ENCODE peak calls at places on chromosomes 3 and 15, in nine cellular contexts. M is OCI-LY7, R is RWPE1, W is epithelial cell of esophagus, L is kidney, I is endothelial cell, Z is foreskin fibroblast, G is HFFc6, Y is tibial nerve. X is an unnamed sample.

GRCh38 chr15:70539912-70540520 is 223.3 kb downstream of the UACA start:
- DNase-seq in M (no peak), R (no peak), W (no peak), L (no peak), I (no peak), Z (no peak), G (no peak), Y (no peak), X (no peak)

GRCh38 chr15:96392380-96393208 is 62.1 kb downstream of the NR2F2 start:
- DNase-seq in M (no peak), R (no peak), W (no peak), L (no peak), I (no peak), Z (no peak), G (no peak), Y (no peak), X (no peak)

GRCh38 chr3:107063351-107063750 is 313.9 kb upstream of the CCDC54 start:
- DNase-seq in M (no peak), R (no peak), W (no peak), L (no peak), I (no peak), Z (peak), G (no peak), Y (no peak), X (peak)

GRCh38 chr3:187062526-187063177 is 76.6 kb downstream of the RPL39L start:
- DNase-seq in M (no peak), R (peak), W (peak), L (no peak), I (no peak), Z (peak), G (peak), Y (no peak), X (peak)

GRCh38 chr15:60797444-60798040 is 318.6 kb upstream of the ICE2 start:
- DNase-seq in M (no peak), R (no peak), W (no peak), L (no peak), I (no peak), Z (no peak), G (no peak), Y (no peak), X (peak)

GRCh38 chr3:128867200-128868125 is 12.0 kb upstream of the ACAD9 start:
- DNase-seq in M (no peak), R (no peak), W (peak), L (no peak), I (no peak), Z (peak), G (no peak), Y (no peak), X (no peak)

GRCh38 chr15:77710637-77711036 is 77.9 kb upstream of the LINGO1 start:
- DNase-seq in M (no peak), R (no peak), W (no peak), L (no peak), I (no peak), Z (no peak), G (no peak), Y (no peak), X (no peak)

GRCh38 chr15:70382762-70383458 is 285.2 kb upstream of the TLE3 start:
- DNase-seq in M (no peak), R (no peak), W (no peak), L (no peak), I (no peak), Z (no peak), G (no peak), Y (no peak), X (no peak)

GRCh38 chr3:181948286-181948685 is 236.6 kb downstream of the SOX2 start:
- DNase-seq in M (peak), R (peak), W (peak), L (no peak), I (no peak), Z (no peak), G (no peak), Y (no peak), X (no peak)
- TF ChIP-seq CTCF in M (peak), R (peak), W (peak), L (no peak), I (no peak), Z (no peak), G (no peak), Y (no peak), X (peak)

GRCh38 chr15:88805031-88805780 is 2.0 kb downstream of the ACAN start:
- DNase-seq in M (peak), R (no peak), W (no peak), L (no peak), I (no peak), Z (no peak), G (no peak), Y (no peak), X (no peak)
- TF ChIP-seq CTCF in M (peak), R (no peak), W (no peak), L (no peak), I (no peak), Z (no peak), G (no peak), Y (no peak), X (no peak)

GRCh38 chr3:160725326-160725725 is 30.7 kb upstream of the PPM1L start:
- DNase-seq in M (no peak), R (no peak), W (peak), L (no peak), I (no peak), Z (no peak), G (no peak), Y (no peak), X (no peak)

GRCh38 chr3:160722331-160722730 is 33.7 kb upstream of the PPM1L start:
- DNase-seq in M (no peak), R (no peak), W (no peak), L (no peak), I (no peak), Z (no peak), G (no peak), Y (no peak), X (no peak)

GRCh38 chr3:160719710-160720109 is 36.3 kb upstream of the PPM1L start:
- DNase-seq in M (no peak), R (no peak), W (no peak), L (no peak), I (no peak), Z (no peak), G (no peak), Y (no peak), X (no peak)

GRCh38 chr3:160720123-160720746 is 35.8 kb upstream of the PPM1L start:
- DNase-seq in M (peak), R (no peak), W (peak), L (no peak), I (no peak), Z (peak), G (no peak), Y (no peak), X (no peak)
- TF ChIP-seq CTCF in M (peak), R (no peak), W (peak), L (no peak), I (peak), Z (no peak), G (peak), Y (no peak), X (no peak)

DNA sequence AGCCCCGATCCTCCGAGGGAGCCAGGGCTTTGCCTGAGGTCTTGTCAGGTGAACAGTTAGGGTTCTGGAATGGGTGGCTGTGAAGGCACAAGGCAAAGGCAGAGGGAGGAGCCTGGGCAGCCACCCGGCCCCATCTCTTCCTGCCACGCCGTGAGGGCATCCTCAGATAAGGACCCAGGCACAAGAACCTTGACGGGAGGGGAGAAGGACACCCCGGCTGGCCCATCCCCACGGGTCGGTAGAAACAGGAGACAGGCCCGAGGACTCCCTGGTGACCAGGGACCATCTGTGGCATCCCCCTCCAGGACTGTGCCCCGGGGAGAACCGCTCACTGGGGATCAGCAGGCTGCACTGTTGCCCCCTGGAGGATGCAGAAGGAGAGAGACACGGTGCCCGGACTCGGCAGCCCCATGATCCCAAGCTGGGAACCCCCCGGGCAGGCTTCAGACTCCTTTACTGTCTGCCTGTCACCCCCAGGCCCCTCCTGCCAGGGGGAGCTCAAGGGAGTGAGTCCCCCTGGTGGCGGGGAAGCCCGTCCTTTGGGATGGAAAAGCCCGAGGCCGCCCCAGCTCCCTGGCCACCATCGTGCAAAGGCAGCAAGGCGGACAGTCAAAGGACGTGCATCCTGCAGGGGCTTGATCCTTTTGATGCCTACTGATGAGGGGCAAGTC is 12.3 kb upstream of the PCSK6 start:
- DNase-seq in M (peak), R (peak), W (no peak), L (no peak), I (peak), Z (peak), G (no peak), Y (no peak), X (no peak)
- TF ChIP-seq CTCF in M (peak), R (no peak), W (peak), L (no peak), I (peak), Z (peak), G (peak), Y (peak), X (peak)

GRCh38 chr3:180631317-180631716 is 29.4 kb downstream of the TTC14 start:
- DNase-seq in M (no peak), R (no peak), W (peak), L (no peak), I (no peak), Z (no peak), G (no peak), Y (no peak), X (no peak)

GRCh38 chr3:180630360-180630759 is 28.4 kb downstream of the TTC14 start:
- DNase-seq in M (no peak), R (no peak), W (peak), L (no peak), I (no peak), Z (peak), G (no peak), Y (no peak), X (no peak)

DNA sequence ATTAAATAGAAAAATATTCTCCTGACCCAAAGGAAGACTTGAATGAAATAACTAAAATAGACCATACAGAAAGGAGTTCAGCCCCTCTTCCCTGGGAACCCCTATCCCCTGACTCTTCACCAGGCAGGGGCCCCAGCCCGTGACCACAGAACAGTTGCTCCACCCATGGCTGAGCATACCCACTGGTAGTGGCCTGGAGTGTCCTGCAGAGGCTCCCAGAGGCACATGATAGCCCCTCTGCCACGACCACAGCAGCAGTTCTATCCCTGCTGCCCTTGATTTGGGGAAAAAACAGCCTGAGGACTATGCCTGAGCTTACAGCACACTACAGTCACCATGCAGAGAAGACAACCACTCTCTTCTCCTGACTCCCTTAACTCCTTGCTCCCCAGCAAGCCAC is 31.8 kb downstream of the TTC14 start:
- DNase-seq in M (no peak), R (no peak), W (no peak), L (no peak), I (peak), Z (no peak), G (no peak), Y (no peak), X (no peak)
- TF ChIP-seq CTCF in M (no peak), R (no peak), W (no peak), L (no peak), I (no peak), Z (no peak), G (no peak), Y (no peak), X (no peak)

DNA sequence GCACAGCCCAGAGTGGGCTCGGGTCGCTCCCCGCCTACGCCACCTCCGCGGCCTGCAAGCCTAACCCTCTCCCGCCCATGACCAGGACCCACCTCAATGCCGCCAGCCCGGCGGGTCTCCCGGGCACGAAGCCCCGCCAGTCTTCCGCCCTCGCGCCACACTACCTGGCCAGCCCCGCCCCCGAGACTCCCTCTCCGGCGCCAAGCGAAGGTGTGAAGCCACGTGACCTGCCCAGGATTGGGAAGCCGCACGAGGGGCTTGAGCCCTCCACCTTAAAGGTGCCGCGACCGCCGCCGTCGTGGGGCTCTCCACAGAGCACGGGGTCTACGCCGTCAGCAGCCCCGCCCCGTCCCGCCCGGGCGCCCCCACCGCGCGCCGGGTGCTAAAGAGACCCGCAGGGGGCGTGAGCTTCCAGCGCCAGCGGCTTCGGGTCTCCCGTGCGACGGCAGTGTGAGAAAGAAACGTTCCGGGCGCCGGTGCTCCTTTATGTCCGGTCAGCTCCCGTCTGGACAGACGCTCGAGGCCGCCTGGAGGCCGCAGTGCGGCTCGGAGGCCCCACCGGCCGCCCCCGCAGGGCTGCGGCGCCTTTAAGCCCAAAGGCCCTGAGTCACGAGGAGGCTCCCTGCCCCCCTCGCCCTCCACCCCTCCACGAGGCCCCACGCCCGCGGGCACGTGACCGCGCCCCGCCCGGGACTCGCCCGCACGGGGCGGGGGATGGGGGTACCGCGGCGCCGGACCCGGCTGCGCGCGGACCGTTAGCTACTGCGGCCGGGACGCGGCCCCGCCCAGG is at the start of gene CPEB1:
- DNase-seq in M (no peak), R (peak), W (peak), L (peak), I (peak), Z (peak), G (peak), Y (peak), X (no peak)
- TF ChIP-seq CTCF in M (no peak), R (peak), W (no peak), L (no peak), I (no peak), Z (no peak), G (peak), Y (no peak), X (no peak)

GRCh38 chr15:79769081-79769481 is 127.7 kb downstream of the MTHFS start:
- DNase-seq in M (peak), R (peak), W (peak), L (no peak), I (no peak), Z (no peak), G (peak), Y (no peak), X (no peak)
- TF ChIP-seq CTCF in M (peak), R (no peak), W (peak), L (no peak), I (no peak), Z (peak), G (peak), Y (no peak), X (peak)

GRCh38 chr3:132675408-132675807 is 15.3 kb downstream of the UBA5 start:
- DNase-seq in M (no peak), R (no peak), W (no peak), L (no peak), I (no peak), Z (no peak), G (no peak), Y (no peak), X (no peak)
- TF ChIP-seq CTCF in M (no peak), R (no peak), W (no peak), L (no peak), I (no peak), Z (no peak), G (no peak), Y (no peak), X (no peak)

X was measured in astrocyte of the cerebellum.